ENCODE peak calls at places on chromosomes 7 and 10, in nine cellular contexts. Q is thoracic aorta, Z is Karpas-422, P is lower lobe of right lung, Y is fibroblast of lung, O is neuronal stem cell, S is A549, G is BE2C, T is SK-N-SH. M is an unnamed sample.
A peak's percentile ranks its signal among the peaks of the same experiment; 100 is the strongest.

GRCh38 chr10:4011136-4011812 is 226.3 kb upstream of the KLF6 start:
- DNase-seq in T (no peak), Y (no peak), G (no peak), Q (no peak), O (no peak), Z (no peak), S (no peak), P (no peak), M (no peak)

GRCh38 chr7:127114739-127115265 is 137.9 kb downstream of the GRM8 start:
- DNase-seq in T (no peak), Q (no peak), P (no peak), O (no peak), G (no peak), Y (no peak), Z (no peak), S (no peak), M (no peak)

GRCh38 chr10:45286980-45287379 is 28.4 kb downstream of the OR13A1 start:
- DNase-seq in G (no peak), P (no peak), T (no peak), Y (no peak), S (no peak), Z (no peak), Q (no peak), O (no peak), M (no peak)

GRCh38 chr10:8088504-8088903 is 34.0 kb downstream of the GATA3 start:
- DNase-seq in G (no peak), T (no peak), Z (no peak), Q (no peak), Y (no peak), P (no peak), O (no peak), S (no peak), M (peak; percentile 21)

GRCh38 chr7:2211259-2211575 is 21.5 kb downstream of the MAD1L1 start:
- DNase-seq in G (no peak), Z (no peak), P (peak; percentile 19), Y (no peak), T (no peak), S (no peak), O (no peak), Q (no peak), M (no peak)

GRCh38 chr10:100100651-100101525 is 19.2 kb upstream of the CPN1 start:
- DNase-seq in S (peak; percentile 56), P (no peak), G (no peak), Z (no peak), Q (no peak), T (no peak), Y (peak; percentile 7), O (no peak), M (no peak)

GRCh38 chr7:44215531-44215930 is 14.8 kb downstream of the YKT6 start:
- DNase-seq in O (no peak), G (no peak), Z (no peak), T (peak; percentile 38), Y (no peak), P (no peak), Q (no peak), S (no peak), M (no peak)

GRCh38 chr10:14859775-14860174 is 18.9 kb upstream of the SUV39H2 start:
- DNase-seq in G (no peak), P (no peak), S (no peak), T (no peak), Z (no peak), O (no peak), Y (peak; percentile 23), Q (no peak), M (no peak)

GRCh38 chr10:73785721-73786511 is 510 bp downstream of the ZSWIM8 start:
- DNase-seq in T (peak; percentile 59), Y (peak; percentile 45), O (no peak), P (peak; percentile 73), G (no peak), Q (no peak), Z (peak; percentile 75), S (no peak), M (peak; percentile 66)

GRCh38 chr10:69840773-69841172 is 39.1 kb downstream of the COL13A1 start:
- DNase-seq in Z (no peak), G (no peak), P (no peak), Y (no peak), T (no peak), O (no peak), Q (no peak), S (no peak), M (no peak)

GRCh38 chr10:60849217-60849616 is 70.9 kb downstream of the CDK1 start:
- DNase-seq in S (no peak), P (no peak), T (no peak), Z (no peak), O (no peak), Q (no peak), G (no peak), Y (no peak), M (no peak)

GRCh38 chr10:113539789-113540188 is 13.1 kb upstream of the HABP2 start:
- DNase-seq in S (no peak), O (no peak), T (no peak), G (no peak), Y (peak; percentile 19), Q (no peak), P (no peak), Z (no peak), M (no peak)

GRCh38 chr10:5509236-5509635 is 9.9 kb upstream of the CALML5 start:
- DNase-seq in P (no peak), Z (no peak), S (no peak), O (no peak), T (no peak), Q (no peak), G (no peak), Y (no peak), M (no peak)

GRCh38 chr10:5508161-5508604 is 8.8 kb upstream of the CALML5 start:
- DNase-seq in G (no peak), T (no peak), O (no peak), P (no peak), Z (no peak), Y (no peak), Q (no peak), S (no peak), M (no peak)

GRCh38 chr10:5507649-5508131 is 8.3 kb upstream of the CALML5 start:
- DNase-seq in T (no peak), O (no peak), S (no peak), P (no peak), Y (no peak), Q (no peak), G (no peak), Z (no peak), M (no peak)

GRCh38 chr10:5509691-5510090 is 10.3 kb upstream of the CALML5 start:
- DNase-seq in T (no peak), Y (no peak), P (no peak), Z (no peak), G (no peak), O (no peak), Q (no peak), S (no peak), M (no peak)

DNA sequence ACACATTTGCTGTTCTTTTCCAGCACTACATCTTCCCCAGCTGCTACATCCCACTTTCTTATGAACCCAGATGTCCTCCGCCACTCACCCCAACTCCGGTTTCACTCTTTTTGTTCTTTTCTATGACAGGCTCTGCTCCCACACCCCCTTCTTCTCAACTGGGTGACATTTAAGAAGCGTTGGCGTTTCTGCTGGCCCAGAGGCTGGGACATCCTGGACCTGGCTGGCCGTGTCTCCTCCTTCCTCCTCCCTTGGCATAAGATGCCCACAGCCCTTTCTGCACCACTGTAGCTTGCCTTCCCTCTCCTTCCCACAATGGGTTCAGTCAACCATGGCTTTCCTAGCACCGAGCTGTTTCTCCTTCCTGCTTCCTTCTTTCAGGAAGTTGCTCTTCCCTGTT is 9.4 kb upstream of the CALML5 start:
- DNase-seq in O (no peak), P (no peak), G (no peak), T (no peak), S (no peak), Y (no peak), Q (no peak), Z (no peak), M (no peak)
- H3K4me1 ChIP-seq in O (no peaks in the 10 kb centered on the region), P (peaks cover 8% of the 10 kb centered on the region), G (no peaks in the 10 kb centered on the region), T (no peaks in the 10 kb centered on the region), S (no peaks in the 10 kb centered on the region), Y (no peaks in the 10 kb centered on the region), Q (peaks cover 7% of the 10 kb centered on the region), Z (no peaks in the 10 kb centered on the region), M (no peaks in the 10 kb centered on the region)

DNA sequence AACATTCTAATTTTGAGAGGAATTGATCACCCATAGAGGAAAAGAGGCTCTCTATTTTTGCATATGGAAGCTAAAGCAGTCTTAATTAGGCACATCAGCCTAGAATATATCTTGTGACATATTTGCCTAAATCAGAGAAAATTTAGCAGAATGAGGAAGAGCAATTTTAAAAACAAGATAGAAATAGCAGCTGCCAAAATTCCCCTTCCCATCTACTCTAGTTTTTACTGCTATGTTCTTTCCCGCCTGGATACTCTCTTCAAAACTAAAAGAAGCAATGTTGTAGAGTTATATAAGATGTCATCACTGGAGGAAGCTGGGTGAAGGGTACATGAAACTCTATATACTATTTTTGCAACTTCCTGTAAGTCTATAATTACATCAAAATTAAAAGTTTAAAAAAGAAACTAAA is 87.1 kb downstream of the ARMH3 start:
- DNase-seq in Y (no peak), O (no peak), Z (peak; percentile 69), P (no peak), T (no peak), G (no peak), Q (no peak), S (no peak), M (no peak)
- H3K4me1 ChIP-seq in Y (no peaks in the 10 kb centered on the region), O (peaks cover 2% of the 10 kb centered on the region), Z (peaks cover 88% of the 10 kb centered on the region), P (peaks cover 35% of the 10 kb centered on the region), T (peaks cover 10% of the 10 kb centered on the region), G (no peaks in the 10 kb centered on the region), Q (peaks cover 5% of the 10 kb centered on the region), S (peaks cover 12% of the 10 kb centered on the region), M (peaks cover 3% of the 10 kb centered on the region)

GRCh38 chr10:79182763-79183467 is 114.1 kb downstream of the ZMIZ1 start:
- DNase-seq in Z (no peak), Y (no peak), T (no peak), O (no peak), S (no peak), Q (no peak), G (peak; percentile 29), P (no peak), M (no peak)
- H3K4me1 ChIP-seq in Z (peaks cover 45% of the 10 kb centered on the region), Y (peaks cover 72% of the 10 kb centered on the region), T (peaks cover 60% of the 10 kb centered on the region), O (peaks cover 63% of the 10 kb centered on the region), S (peaks cover 100% of the 10 kb centered on the region), Q (peaks cover 78% of the 10 kb centered on the region), G (peaks cover 83% of the 10 kb centered on the region), P (peaks cover 100% of the 10 kb centered on the region), M (no peaks in the 10 kb centered on the region)

GRCh38 chr7:100367251-100367620 is 6.1 kb upstream of the PILRA start:
- DNase-seq in O (no peak), Z (no peak), P (peak; percentile 28), G (no peak), Q (no peak), T (no peak), Y (no peak), S (no peak), M (no peak)

GRCh38 chr7:100370303-100370702 is 3.0 kb upstream of the PILRA start:
- DNase-seq in O (peak; percentile 23), T (no peak), Q (no peak), S (no peak), G (no peak), P (no peak), Y (no peak), Z (no peak), M (no peak)

GRCh38 chr7:100366411-100367250 is 6.7 kb upstream of the PILRA start:
- DNase-seq in P (peak; percentile 39), O (no peak), Q (no peak), T (no peak), Z (no peak), S (no peak), G (no peak), Y (no peak), M (peak; percentile 41)

GRCh38 chr7:100369105-100369504 is 4.2 kb upstream of the PILRA start:
- DNase-seq in P (peak; percentile 89), Q (no peak), T (no peak), O (no peak), Z (peak; percentile 92), Y (no peak), S (no peak), G (no peak), M (no peak)

GRCh38 chr7:100367676-100368613 is 5.3 kb upstream of the PILRA start:
- DNase-seq in Z (peak; percentile 66), P (peak; percentile 51), T (no peak), G (no peak), Q (no peak), O (no peak), Y (no peak), S (no peak), M (no peak)
- H3K4me1 ChIP-seq in Z (peaks cover 62% of the 10 kb centered on the region), P (peaks cover 25% of the 10 kb centered on the region), T (peaks cover 5% of the 10 kb centered on the region), G (no peaks in the 10 kb centered on the region), Q (no peaks in the 10 kb centered on the region), O (peaks cover 9% of the 10 kb centered on the region), Y (no peaks in the 10 kb centered on the region), S (peaks cover 7% of the 10 kb centered on the region), M (peaks cover 13% of the 10 kb centered on the region)

M was measured in DND-41.